ENCODE peak calls at places on chromosome 22, in seven cellular contexts. J is H9, P is neuronal stem cell, N is IMR-90, I is mesenchymal stem cell, T is H1, K is mesendoderm. H is an unnamed sample.
A peak's percentile ranks its signal among the peaks of the same experiment; 100 is the strongest.

GRCh38 chr22:28146401-28147304 is 227.6 kb upstream of the PITPNB start:
- DNase-seq in J (no peak), P (no peak), N (no peak), I (no peak), T (no peak), K (no peak), H (no peak)

GRCh38 chr22:23696326-23696851 is 5.6 kb downstream of the RGL4 start:
- DNase-seq in J (no peak), P (no peak), N (peak; percentile 56), I (no peak), T (no peak), K (no peak), H (no peak)

GRCh38 chr22:47748887-47749286 is 986.4 kb downstream of the TBC1D22A start:
- DNase-seq in J (no peak), P (no peak), N (no peak), I (no peak), T (no peak), K (no peak), H (no peak)

GRCh38 chr22:20031732-20032406 is 11.0 kb downstream of the TANGO2 start:
- DNase-seq in J (peak; percentile 41), P (no peak), N (no peak), I (no peak), T (no peak), K (no peak), H (no peak)

GRCh38 chr22:42626951-42627625 is 12.4 kb upstream of the POLDIP3 start:
- DNase-seq in J (no peak), P (no peak), N (no peak), I (no peak), T (no peak), K (no peak), H (no peak)

GRCh38 chr22:49297286-49297870 is 530.3 kb downstream of the BRD1 start:
- DNase-seq in J (peak; percentile 17), P (no peak), N (no peak), I (no peak), T (peak; percentile 34), K (no peak), H (no peak)

GRCh38 chr22:44941176-44941575 is 68.6 kb downstream of the PHF21B start:
- DNase-seq in J (peak; percentile 51), P (no peak), N (no peak), I (no peak), T (no peak), K (peak; percentile 35), H (no peak)

GRCh38 chr22:28077166-28077565 is 158.1 kb upstream of the PITPNB start:
- DNase-seq in J (no peak), P (no peak), N (no peak), I (no peak), T (no peak), K (no peak), H (no peak)

GRCh38 chr22:26168199-26168915 is 905 bp upstream of the SEZ6L start:
- DNase-seq in J (peak; percentile 44), P (no peak), N (no peak), I (no peak), T (peak; percentile 55), K (peak; percentile 54), H (no peak)
- H2BK5ac ChIP-seq in J (no peak overlapping the region), P (no peak overlapping the region), N (no peak overlapping the region), I (no peak overlapping the region), T (no peak overlapping the region), K (no peak overlapping the region), H (no peak overlapping the region)

GRCh38 chr22:22523494-22523893 is 3.4 kb upstream of the ZNF280A start:
- DNase-seq in J (no peak), P (no peak), N (no peak), I (no peak), T (no peak), K (no peak), H (no peak)
- H3K18ac ChIP-seq in J (no peak overlapping the region), P (no peak overlapping the region), N (no peak overlapping the region), I (no peak overlapping the region), T (no peak overlapping the region), K (no peak overlapping the region), H (no peak overlapping the region)

GRCh38 chr22:50481440-50482106 is at the start of gene ADM2:
- DNase-seq in J (peak; percentile 79), P (peak; percentile 49), N (no peak), I (peak; percentile 38), T (peak; percentile 89), K (peak; percentile 76), H (no peak)

GRCh38 chr22:50483556-50483955 is 2.2 kb downstream of the ADM2 start:
- DNase-seq in J (no peak), P (no peak), N (no peak), I (no peak), T (no peak), K (no peak), H (no peak)

GRCh38 chr22:50483106-50483505 is 1.8 kb downstream of the ADM2 start:
- DNase-seq in J (no peak), P (no peak), N (no peak), I (no peak), T (no peak), K (no peak), H (no peak)

GRCh38 chr22:50481045-50481439 is 301 bp upstream of the ADM2 start:
- DNase-seq in J (no peak), P (no peak), N (no peak), I (no peak), T (peak; percentile 67), K (no peak), H (no peak)

DNA sequence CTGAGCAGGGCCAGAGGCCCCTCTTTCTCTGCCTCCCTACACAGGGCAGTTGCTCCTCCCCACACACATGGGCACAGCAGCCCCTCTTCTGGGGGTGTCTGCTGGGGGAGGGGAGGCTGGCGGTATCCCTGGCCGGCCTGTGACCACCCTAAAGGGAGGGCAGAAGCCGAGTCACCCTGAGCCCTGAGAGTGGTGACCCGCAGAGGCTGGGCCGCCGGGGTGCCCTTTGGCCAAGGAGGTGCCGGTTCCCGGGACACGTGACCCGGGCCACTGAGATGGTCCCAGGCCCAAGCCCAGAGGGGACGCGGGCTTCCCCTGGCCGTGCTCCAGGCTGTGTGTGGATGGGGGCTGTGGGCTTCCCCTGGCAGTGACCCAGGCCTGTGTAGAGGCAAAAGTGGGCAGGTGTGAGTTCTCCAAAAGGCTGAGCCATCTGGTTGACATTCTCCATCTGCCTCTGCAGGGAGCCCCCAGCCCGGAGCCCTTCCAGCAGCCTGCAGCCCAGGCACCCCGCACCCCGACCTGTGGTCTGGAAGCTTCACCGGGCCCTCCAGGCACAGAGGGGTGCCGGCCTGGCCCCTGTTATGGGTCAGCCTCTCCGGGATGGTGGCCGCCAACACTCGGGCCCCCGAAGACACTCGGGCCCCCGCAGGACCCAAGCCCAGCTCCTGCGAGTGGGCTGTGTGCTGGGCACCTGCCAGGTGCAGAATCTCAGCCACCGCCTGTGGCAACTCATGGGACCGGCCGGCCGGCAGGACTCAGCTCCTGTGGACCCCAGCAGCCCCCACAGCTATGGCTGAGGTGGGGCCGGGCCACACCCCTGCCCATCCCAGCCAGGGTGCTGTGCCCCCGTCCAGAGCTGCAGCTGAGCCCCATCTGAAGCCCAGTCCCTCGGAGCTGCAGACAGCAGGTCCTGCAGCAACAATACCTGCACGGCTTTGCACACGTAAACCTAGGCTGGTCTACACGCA is 1.0 kb downstream of the ADM2 start:
- DNase-seq in J (no peak), P (no peak), N (no peak), I (no peak), T (peak; percentile 74), K (no peak), H (no peak)
- H2BK120ac ChIP-seq in J (no peak overlapping the region), P (peak overlapping the region; percentile 16), N (peak overlapping the region; percentile 72), I (peak overlapping the region; percentile 52), T (no peak overlapping the region), K (no peak overlapping the region), H (no peak overlapping the region)

DNA sequence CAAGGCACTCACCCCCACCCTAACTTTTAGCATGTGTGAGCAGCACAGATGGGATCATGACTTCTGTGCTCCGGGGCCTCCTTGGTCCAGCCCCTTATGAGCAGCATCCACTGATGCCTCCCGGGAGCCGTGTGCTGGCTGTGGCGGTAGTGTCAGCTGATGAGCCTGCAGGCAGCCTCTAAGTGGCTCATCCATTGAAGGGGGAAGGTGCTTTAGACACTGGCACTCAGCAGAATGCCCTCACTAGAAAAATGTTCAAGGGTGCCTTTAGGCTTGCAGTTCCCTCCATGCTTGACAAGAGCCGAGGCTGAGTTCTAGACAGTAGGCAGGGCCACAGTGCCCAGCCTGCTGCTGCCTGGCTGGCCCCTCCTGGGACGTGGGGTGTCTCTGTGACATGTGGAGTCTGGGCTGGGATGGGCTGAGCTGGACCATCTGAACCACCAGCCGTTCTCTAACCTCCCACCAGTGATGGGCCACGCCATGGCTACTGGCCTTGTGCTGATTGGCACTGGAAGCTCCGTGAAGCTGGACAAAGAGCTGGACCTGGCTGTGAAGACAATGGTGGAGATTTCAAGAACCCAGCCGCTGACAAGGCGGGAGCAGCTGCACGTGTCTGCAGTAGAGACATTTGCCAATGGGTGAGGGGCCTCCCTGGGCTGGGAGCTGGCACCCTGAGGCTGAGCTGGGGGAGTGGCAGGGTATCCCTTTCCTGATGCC is 5.8 kb downstream of the TTC38 start:
- DNase-seq in J (no peak), P (no peak), N (no peak), I (no peak), T (no peak), K (no peak), H (no peak)
- H2BK5ac ChIP-seq in J (no peak overlapping the region), P (peak overlapping the region; percentile 59), N (no peak overlapping the region), I (no peak overlapping the region), T (no peak overlapping the region), K (no peak overlapping the region), H (no peak overlapping the region)

DNA sequence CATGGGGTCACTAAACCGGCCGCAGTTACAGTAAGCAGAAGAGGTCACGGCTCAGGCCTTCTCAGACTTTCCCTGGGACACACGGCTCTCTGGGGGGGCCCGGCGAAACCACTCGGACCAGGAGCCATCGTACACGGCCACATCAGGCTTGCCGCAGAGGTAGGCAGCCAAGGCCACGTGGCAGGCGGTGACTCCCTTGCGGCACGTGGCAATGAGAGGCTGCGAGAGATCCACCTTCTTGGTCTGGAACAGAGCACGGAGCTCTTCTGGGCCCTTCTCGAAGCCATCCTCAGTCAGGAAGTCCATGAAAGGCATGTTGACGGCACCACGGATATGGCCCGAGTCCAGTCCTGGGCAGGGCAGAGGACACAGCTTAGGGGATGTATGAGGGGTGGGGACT is 8.3 kb downstream of the TST start:
- DNase-seq in J (no peak), P (no peak), N (no peak), I (no peak), T (no peak), K (no peak), H (no peak)
- H3K18ac ChIP-seq in J (no peak overlapping the region), P (no peak overlapping the region), N (no peak overlapping the region), I (no peak overlapping the region), T (no peak overlapping the region), K (no peak overlapping the region), H (no peak overlapping the region)

H was measured in trophoblast cell.